ENCODE peak calls at places on chromosomes 11 and 22, in eight cellular contexts. One of them, this sample, is unnamed.
A peak's percentile ranks its signal among the peaks of the same experiment; 100 is the strongest.

GRCh38 chr11:34490304-34490703 is 23.3 kb downstream of the ELF5 start:
- DNase-seq in NCI-H345: no peak
- DNase-seq in EL: no peak
- DNase-seq in mesothelial cell of epicardium: no peak
- DNase-seq in midbrain: no peak
- DNase-seq in T-cell: no peak
- DNase-seq in WERI-Rb-1: no peak
- DNase-seq in HuH-7.5: no peak
- DNase-seq in this sample: no peak

GRCh38 chr11:57460017-57460755 is at the start of gene RTN4RL2:
- DNase-seq in NCI-H345: peak; percentile 53
- DNase-seq in EL: peak; percentile 65
- DNase-seq in mesothelial cell of epicardium: no peak
- DNase-seq in midbrain: no peak
- DNase-seq in T-cell: no peak
- DNase-seq in WERI-Rb-1: peak; percentile 65
- DNase-seq in HuH-7.5: peak; percentile 100
- DNase-seq in this sample: no peak

GRCh38 chr11:2449548-2450320 is 4.9 kb downstream of the KCNQ1 start:
- DNase-seq in NCI-H345: no peak
- DNase-seq in EL: no peak
- DNase-seq in mesothelial cell of epicardium: no peak
- DNase-seq in midbrain: no peak
- DNase-seq in T-cell: no peak
- DNase-seq in WERI-Rb-1: no peak
- DNase-seq in HuH-7.5: no peak
- DNase-seq in this sample: no peak

GRCh38 chr11:18455686-18456372 is at the start of gene LDHAL6A:
- DNase-seq in NCI-H345: no peak
- DNase-seq in EL: no peak
- DNase-seq in mesothelial cell of epicardium: no peak
- DNase-seq in midbrain: no peak
- DNase-seq in T-cell: peak; percentile 14
- DNase-seq in WERI-Rb-1: no peak
- DNase-seq in HuH-7.5: no peak
- DNase-seq in this sample: no peak

GRCh38 chr22:23832226-23833016 is 6.4 kb downstream of the DERL3 start:
- DNase-seq in NCI-H345: no peak
- DNase-seq in EL: no peak
- DNase-seq in mesothelial cell of epicardium: no peak
- DNase-seq in midbrain: no peak
- DNase-seq in T-cell: no peak
- DNase-seq in WERI-Rb-1: no peak
- DNase-seq in HuH-7.5: no peak
- DNase-seq in this sample: no peak

GRCh38 chr11:64165842-64166635 is at the start of gene MACROD1:
- DNase-seq in NCI-H345: peak; percentile 76
- DNase-seq in EL: peak; percentile 88
- DNase-seq in mesothelial cell of epicardium: peak; percentile 64
- DNase-seq in midbrain: peak; percentile 69
- DNase-seq in T-cell: peak; percentile 55
- DNase-seq in WERI-Rb-1: peak; percentile 90
- DNase-seq in HuH-7.5: peak; percentile 86
- DNase-seq in this sample: peak; percentile 33

GRCh38 chr11:63961608-63962412 is 12.6 kb upstream of the COX8A start:
- DNase-seq in NCI-H345: peak; percentile 90
- DNase-seq in EL: no peak
- DNase-seq in mesothelial cell of epicardium: no peak
- DNase-seq in midbrain: no peak
- DNase-seq in T-cell: peak; percentile 17
- DNase-seq in WERI-Rb-1: no peak
- DNase-seq in HuH-7.5: peak; percentile 36
- DNase-seq in this sample: no peak

GRCh38 chr11:9893474-9893873 is 229.6 kb downstream of the SWAP70 start:
- DNase-seq in NCI-H345: no peak
- DNase-seq in EL: no peak
- DNase-seq in mesothelial cell of epicardium: no peak
- DNase-seq in midbrain: no peak
- DNase-seq in T-cell: no peak
- DNase-seq in WERI-Rb-1: no peak
- DNase-seq in HuH-7.5: no peak
- DNase-seq in this sample: no peak

GRCh38 chr22:31173386-31174145 is 13.6 kb downstream of the RNF185 start:
- DNase-seq in NCI-H345: no peak
- DNase-seq in EL: peak; percentile 89
- DNase-seq in mesothelial cell of epicardium: no peak
- DNase-seq in midbrain: no peak
- DNase-seq in T-cell: no peak
- DNase-seq in WERI-Rb-1: no peak
- DNase-seq in HuH-7.5: no peak
- DNase-seq in this sample: no peak

GRCh38 chr11:83069441-83070043 is 2.2 kb downstream of the RAB30 start:
- DNase-seq in NCI-H345: peak; percentile 10
- DNase-seq in EL: peak; percentile 16
- DNase-seq in mesothelial cell of epicardium: no peak
- DNase-seq in midbrain: no peak
- DNase-seq in T-cell: no peak
- DNase-seq in WERI-Rb-1: no peak
- DNase-seq in HuH-7.5: no peak
- DNase-seq in this sample: no peak

GRCh38 chr11:132062541-132062940 is 692.1 kb downstream of the NTM start:
- DNase-seq in NCI-H345: no peak
- DNase-seq in EL: no peak
- DNase-seq in mesothelial cell of epicardium: no peak
- DNase-seq in midbrain: no peak
- DNase-seq in T-cell: no peak
- DNase-seq in WERI-Rb-1: no peak
- DNase-seq in HuH-7.5: no peak
- DNase-seq in this sample: no peak

GRCh38 chr11:12288212-12288933 is 89.0 kb upstream of the PARVA start:
- DNase-seq in NCI-H345: peak; percentile 85
- DNase-seq in EL: peak; percentile 93
- DNase-seq in mesothelial cell of epicardium: peak; percentile 78
- DNase-seq in midbrain: peak; percentile 88
- DNase-seq in T-cell: peak; percentile 24
- DNase-seq in WERI-Rb-1: peak; percentile 85
- DNase-seq in HuH-7.5: peak; percentile 59
- DNase-seq in this sample: peak; percentile 9

GRCh38 chr22:25334091-25334490 is 114.7 kb downstream of the CRYBB2 start:
- DNase-seq in NCI-H345: peak; percentile 1
- DNase-seq in EL: peak; percentile 35
- DNase-seq in mesothelial cell of epicardium: no peak
- DNase-seq in midbrain: peak; percentile 14
- DNase-seq in T-cell: peak; percentile 11
- DNase-seq in WERI-Rb-1: peak; percentile 93
- DNase-seq in HuH-7.5: no peak
- DNase-seq in this sample: no peak

GRCh38 chr11:128490092-128490491 is 97.3 kb downstream of the ETS1 start:
- DNase-seq in NCI-H345: no peak
- DNase-seq in EL: no peak
- DNase-seq in mesothelial cell of epicardium: no peak
- DNase-seq in midbrain: no peak
- DNase-seq in T-cell: no peak
- DNase-seq in WERI-Rb-1: no peak
- DNase-seq in HuH-7.5: no peak
- DNase-seq in this sample: no peak

GRCh38 chr22:17912942-17913704 is 111.2 kb downstream of the MICAL3 start:
- DNase-seq in NCI-H345: peak; percentile 22
- DNase-seq in EL: peak; percentile 35
- DNase-seq in mesothelial cell of epicardium: no peak
- DNase-seq in midbrain: no peak
- DNase-seq in T-cell: no peak
- DNase-seq in WERI-Rb-1: no peak
- DNase-seq in HuH-7.5: no peak
- DNase-seq in this sample: no peak

GRCh38 chr22:43847376-43848289 is 14.7 kb downstream of the SULT4A1 start:
- DNase-seq in NCI-H345: no peak
- DNase-seq in EL: no peak
- DNase-seq in mesothelial cell of epicardium: no peak
- DNase-seq in midbrain: no peak
- DNase-seq in T-cell: no peak
- DNase-seq in WERI-Rb-1: no peak
- DNase-seq in HuH-7.5: no peak
- DNase-seq in this sample: no peak

GRCh38 chr22:48899523-48900326 is 927.9 kb downstream of the BRD1 start:
- DNase-seq in NCI-H345: no peak
- DNase-seq in EL: no peak
- DNase-seq in mesothelial cell of epicardium: no peak
- DNase-seq in midbrain: no peak
- DNase-seq in T-cell: no peak
- DNase-seq in WERI-Rb-1: no peak
- DNase-seq in HuH-7.5: no peak
- DNase-seq in this sample: no peak

GRCh38 chr11:8252946-8253345 is 10.7 kb downstream of the LMO1 start:
- DNase-seq in NCI-H345: no peak
- DNase-seq in EL: no peak
- DNase-seq in mesothelial cell of epicardium: peak; percentile 7
- DNase-seq in midbrain: no peak
- DNase-seq in T-cell: no peak
- DNase-seq in WERI-Rb-1: no peak
- DNase-seq in HuH-7.5: no peak
- DNase-seq in this sample: no peak

GRCh38 chr11:23755076-23755475 is 741.8 kb upstream of the LUZP2 start:
- DNase-seq in NCI-H345: no peak
- DNase-seq in EL: no peak
- DNase-seq in mesothelial cell of epicardium: no peak
- DNase-seq in midbrain: no peak
- DNase-seq in T-cell: no peak
- DNase-seq in WERI-Rb-1: no peak
- DNase-seq in HuH-7.5: no peak
- DNase-seq in this sample: no peak

GRCh38 chr11:131712897-131713296 is 342.5 kb downstream of the NTM start:
- DNase-seq in NCI-H345: no peak
- DNase-seq in EL: no peak
- DNase-seq in mesothelial cell of epicardium: no peak
- DNase-seq in midbrain: no peak
- DNase-seq in T-cell: no peak
- DNase-seq in WERI-Rb-1: no peak
- DNase-seq in HuH-7.5: no peak
- DNase-seq in this sample: no peak

GRCh38 chr11:83371489-83371888 is 85.3 kb upstream of the CCDC90B start:
- DNase-seq in NCI-H345: no peak
- DNase-seq in EL: no peak
- DNase-seq in mesothelial cell of epicardium: no peak
- DNase-seq in midbrain: no peak
- DNase-seq in T-cell: no peak
- DNase-seq in WERI-Rb-1: no peak
- DNase-seq in HuH-7.5: no peak
- DNase-seq in this sample: no peak

This sample was measured in central memory CD8-positive, alpha-beta T cell.